ENCODE peak calls at places on chromosomes 11 and 22, in four cellular contexts. Z is RWPE1, J is SIG-M5, X is thoracic aorta. M is an unnamed sample.

GRCh38 chr22:22384668-22385244 is 123.8 kb downstream of the ZNF280B start:
- DNase-seq in X (no peak), Z (no peak), J (no peak), M (no peak)

GRCh38 chr11:47487421-47487820 is 38.5 kb upstream of the RAPSN start:
- DNase-seq in X (no peak), J (no peak), Z (no peak), M (no peak)

GRCh38 chr11:2566223-2567025 is 121.6 kb downstream of the KCNQ1 start:
- DNase-seq in J (no peak), X (no peak), Z (no peak), M (no peak)

GRCh38 chr11:113906038-113906437 is 1.4 kb downstream of the HTR3B start:
- DNase-seq in Z (no peak), J (no peak), X (no peak), M (no peak)

GRCh38 chr11:808427-809286 is 1.1 kb upstream of the RPLP2 start:
- DNase-seq in J (no peak), Z (no peak), X (no peak), M (no peak)

GRCh38 chr22:27630754-27631153 is 170.8 kb downstream of the MN1 start:
- DNase-seq in X (no peak), Z (no peak), J (no peak), M (no peak)

GRCh38 chr11:34188181-34188580 is 82.8 kb downstream of the NAT10 start:
- DNase-seq in Z (no peak), X (no peak), J (no peak), M (no peak)

GRCh38 chr11:995752-996420 is 40.6 kb downstream of the MUC6 start:
- DNase-seq in J (no peak), X (no peak), Z (no peak), M (no peak)

GRCh38 chr11:111539426-111540113 is 950 bp upstream of the LAYN start:
- DNase-seq in J (no peak), X (no peak), Z (no peak), M (peak)

GRCh38 chr11:110991621-110992355 is 253.7 kb upstream of the POU2AF2 start:
- DNase-seq in X (no peak), Z (no peak), J (no peak), M (no peak)

GRCh38 chr22:20972014-20972797 is 5.2 kb downstream of the AIFM3 start:
- DNase-seq in Z (no peak), X (no peak), J (no peak), M (no peak)

GRCh38 chr11:8038393-8038792 is 42.6 kb upstream of the TUB start:
- DNase-seq in Z (no peak), X (no peak), J (no peak), M (no peak)

GRCh38 chr11:41665633-41666032 is 206.2 kb upstream of the LRRC4C start:
- DNase-seq in Z (no peak), X (no peak), J (no peak), M (no peak)

GRCh38 chr11:110928373-110928772 is 216.1 kb upstream of the ARHGAP20 start:
- DNase-seq in X (no peak), J (no peak), Z (no peak), M (no peak)

GRCh38 chr22:40076702-40077645 is 82.2 kb downstream of the FAM83F start:
- DNase-seq in Z (peak), X (no peak), J (no peak), M (no peak)

GRCh38 chr11:106818416-106818815 is 199.9 kb downstream of the GUCY1A2 start:
- DNase-seq in Z (no peak), X (no peak), J (no peak), M (no peak)

GRCh38 chr11:46277313-46277622 is 194 bp upstream of the CREB3L1 start:
- DNase-seq in J (no peak), Z (peak), X (no peak), M (no peak)

GRCh38 chr22:26367402-26368245 is 61.4 kb upstream of the ASPHD2 start:
- DNase-seq in Z (peak), J (no peak), X (no peak), M (peak)